ENCODE peak calls at places on chromosomes 1 and 21, in six cellular contexts. R, N, B, Y, Z and G are unnamed samples.

GRCh38 chr1:54117815-54118563 is 34.8 kb downstream of the CDCP2 start:
- DNase-seq in Z (no peak), N (no peak), Y (no peak), B (no peak), R (no peak), G (no peak)

GRCh38 chr1:101203812-101204540 is 32.8 kb upstream of the S1PR1 start:
- DNase-seq in R (no peak), Z (peak; percentile 23), Y (peak; percentile 30), B (no peak), N (no peak), G (no peak)

GRCh38 chr1:204479387-204480136 is 15.0 kb downstream of the PIK3C2B start:
- DNase-seq in B (no peak), Y (no peak), R (no peak), N (peak; percentile 41), Z (no peak), G (peak; percentile 95)

GRCh38 chr21:33394260-33394659 is 9.0 kb upstream of the IFNGR2 start:
- DNase-seq in Y (no peak), N (no peak), Z (no peak), B (no peak), R (no peak), G (no peak)

GRCh38 chr1:30810416-30811105 is 53.0 kb upstream of the LAPTM5 start:
- DNase-seq in N (no peak), B (no peak), Y (no peak), Z (no peak), R (no peak), G (no peak)

GRCh38 chr1:160081261-160081936 is at the start of gene KCNJ9:
- DNase-seq in N (no peak), Y (peak; percentile 94), R (no peak), B (no peak), Z (peak; percentile 24), G (no peak)

GRCh38 chr1:205513774-205514173 is 9.3 kb downstream of the CDK18 start:
- DNase-seq in B (no peak), N (no peak), Z (no peak), Y (no peak), R (no peak), G (no peak)

GRCh38 chr21:25300632-25301031 is 306.6 kb downstream of the MRPL39 start:
- DNase-seq in Z (no peak), N (no peak), Y (no peak), B (no peak), R (no peak), G (no peak)

GRCh38 chr1:40849801-40850592 is 12.2 kb downstream of the CITED4 start:
- DNase-seq in Y (peak; percentile 78), N (peak; percentile 46), Z (peak; percentile 89), R (peak; percentile 43), B (peak; percentile 62), G (peak; percentile 30)

GRCh38 chr1:212692774-212693644 is 6.6 kb downstream of the BATF3 start:
- DNase-seq in Y (no peak), N (no peak), B (no peak), R (no peak), Z (no peak), G (no peak)

GRCh38 chr21:46393941-46394818 is 64.5 kb upstream of the DIP2A start:
- DNase-seq in N (no peak), Z (no peak), R (peak; percentile 12), Y (peak; percentile 14), B (no peak), G (no peak)

DNA sequence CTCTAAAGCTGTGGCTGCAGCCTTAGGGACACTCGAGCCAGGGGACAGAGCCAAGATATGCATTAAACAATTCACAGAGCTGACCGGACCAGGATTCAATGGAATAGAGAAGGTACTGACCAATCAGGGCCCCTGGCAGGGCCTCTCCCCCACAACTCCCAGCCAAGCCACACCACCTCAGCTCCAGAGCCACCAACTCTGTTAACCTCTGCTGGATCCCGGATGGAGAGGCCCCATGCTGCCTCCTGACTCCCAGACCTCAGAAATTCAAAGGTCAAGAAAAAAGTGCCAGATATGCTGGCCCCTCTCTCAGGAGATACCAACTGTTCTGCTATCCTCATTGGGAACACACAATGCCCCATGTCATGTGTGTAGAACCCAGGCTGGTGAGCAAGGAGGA is 62.1 kb downstream of the CD46 start:
- DNase-seq in N (no peak), Y (no peak), B (no peak), R (no peak), Z (no peak), G (no peak)
- TF ChIP-seq JUND in N (no peak), Y (no peak), B (no peak), R (no peak), Z (no peak), G (no peak)

GRCh38 chr1:118145736-118146135 is 39.3 kb downstream of the SPAG17 start:
- DNase-seq in Z (no peak), R (no peak), Y (no peak), B (no peak), N (no peak), G (no peak)

GRCh38 chr1:118144777-118145176 is 40.3 kb downstream of the SPAG17 start:
- DNase-seq in B (no peak), Z (no peak), Y (no peak), R (no peak), N (no peak), G (no peak)

GRCh38 chr1:118147542-118147941 is 37.5 kb downstream of the SPAG17 start:
- DNase-seq in Y (no peak), N (no peak), Z (no peak), B (no peak), R (no peak), G (no peak)

GRCh38 chr1:118151312-118151937 is 33.6 kb downstream of the SPAG17 start:
- DNase-seq in B (peak; percentile 8), R (peak; percentile 23), Y (peak; percentile 10), Z (peak; percentile 78), N (peak; percentile 39), G (no peak)

DNA sequence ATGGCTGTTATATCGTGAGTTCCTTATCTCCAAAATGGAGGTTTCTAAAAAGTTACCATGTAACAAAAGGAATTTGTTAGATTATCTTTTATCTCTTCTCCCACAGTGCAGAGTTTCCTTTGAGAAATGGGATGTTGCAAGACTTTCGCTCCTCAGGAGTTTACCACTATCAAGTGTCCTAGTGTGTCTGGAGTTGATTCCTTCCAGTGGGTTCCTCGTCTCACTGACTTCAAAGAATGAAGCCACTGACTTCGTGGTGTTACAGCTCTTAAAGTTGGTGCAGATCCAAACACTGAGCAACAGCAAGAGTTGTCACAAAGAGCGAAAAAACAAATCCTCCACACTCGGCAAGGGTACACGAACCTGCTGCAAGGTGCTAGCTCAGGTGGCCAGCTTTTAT is 37.0 kb downstream of the SPAG17 start:
- DNase-seq in Z (no peak), Y (no peak), N (no peak), B (no peak), R (no peak), G (no peak)
- TF ChIP-seq JUND in Z (no peak), Y (no peak), N (no peak), B (no peak), R (no peak), G (no peak)

DNA sequence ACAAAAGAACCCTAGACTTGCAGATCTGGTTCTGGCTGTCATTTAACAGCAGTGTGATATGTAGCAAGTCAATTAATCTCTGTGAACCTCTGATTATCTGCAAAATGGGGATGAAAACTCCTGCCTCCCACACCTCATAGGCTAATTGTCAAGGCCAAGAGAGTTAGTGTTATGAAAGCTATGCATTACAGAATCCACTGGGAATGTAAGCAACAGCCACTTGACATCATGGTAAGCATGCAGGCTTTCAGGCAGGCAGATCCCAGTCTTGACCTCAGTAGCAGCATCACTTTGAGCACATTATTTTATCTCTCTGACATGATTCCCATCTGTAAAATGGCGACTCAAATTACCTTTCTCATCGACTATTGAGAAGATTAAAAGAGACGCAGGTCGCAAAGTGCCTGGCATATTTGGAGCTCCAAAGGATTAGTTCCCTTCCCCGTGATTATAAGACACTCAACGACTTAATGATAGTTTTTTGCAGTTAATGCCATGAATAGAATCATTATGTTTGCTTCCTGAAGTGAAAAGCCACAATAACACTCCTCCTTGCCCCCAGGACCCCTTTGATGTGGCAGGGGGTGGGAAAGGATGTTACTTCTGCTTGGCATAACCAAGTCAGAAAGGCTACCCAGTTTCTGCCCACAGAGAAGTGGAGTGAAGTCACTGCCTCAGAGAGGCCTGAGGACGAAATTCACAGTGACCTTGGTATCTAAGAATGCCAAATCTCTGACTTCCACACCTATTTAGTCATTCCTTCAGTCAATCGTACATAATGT is 273.0 kb upstream of the NFIA start:
- DNase-seq in R (no peak), N (no peak), Y (no peak), Z (no peak), B (no peak), G (no peak)
- TF ChIP-seq JUND in R (no peak), N (no peak), Y (no peak), Z (no peak), B (no peak), G (no peak)

DNA sequence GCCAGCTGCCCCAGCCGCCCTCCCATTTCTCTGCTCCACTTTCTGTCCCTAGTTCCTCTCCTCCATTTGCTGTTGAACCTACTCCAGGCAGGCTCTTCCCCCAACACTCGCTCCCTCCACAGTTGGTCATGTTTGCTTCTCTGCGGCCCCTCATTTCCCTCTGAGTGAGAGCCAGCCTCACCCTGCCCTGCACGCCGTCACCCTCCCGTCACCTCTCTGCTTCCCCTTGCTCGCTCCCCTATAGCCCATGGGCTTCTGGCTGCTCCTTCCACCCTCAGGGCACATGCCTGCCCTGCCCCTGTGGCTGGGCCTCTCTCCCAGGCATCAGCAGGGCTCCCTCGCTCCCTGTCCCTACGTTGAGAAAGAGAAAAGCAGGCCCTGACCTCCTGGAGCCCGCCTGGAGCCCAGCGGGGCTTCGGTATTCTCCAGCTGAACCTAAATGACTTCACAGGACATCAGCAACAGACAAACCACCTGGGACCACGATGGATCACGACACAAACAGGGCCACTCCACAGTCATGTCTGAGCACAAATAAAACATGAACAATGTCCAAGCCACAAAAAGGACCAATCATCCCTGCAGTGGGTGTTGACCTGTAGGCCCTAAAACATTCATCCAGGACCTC is 13.3 kb upstream of the THEMIS2 start:
- DNase-seq in Y (no peak), N (no peak), Z (no peak), R (no peak), B (no peak), G (no peak)
- TF ChIP-seq JUND in Y (no peak), N (no peak), Z (no peak), R (no peak), B (no peak), G (no peak)